ENCODE peak calls at places on chromosomes 1 and 21, in eight cellular contexts. One of them, this sample, is unnamed.

GRCh38 chr1:172770081-172770480 is 111.2 kb downstream of the FASLG start:
- DNase-seq in NCI-H524: no peak
- DNase-seq in KG1: no peak
- DNase-seq in stimulated activated CD4-positive, alpha-beta T cell treated with anti-CD3 and anti-CD28 coated beads, Interleukin-2, amount 100 ng/mL, for 48 hours: no peak
- DNase-seq in stimulated activated CD8-positive, alpha-beta memory T cell treated with anti-CD3 and anti-CD28 coated beads, Interleukin-4, amount 100 ng/mL, for 1 hour: no peak
- DNase-seq in cerebellum: no peak
- DNase-seq in hippocampal formation: no peak
- DNase-seq in fibroblast of villous mesenchyme: no peak
- DNase-seq in this sample: no peak

GRCh38 chr1:177800386-177801058 is 169.3 kb downstream of the SEC16B start:
- DNase-seq in stimulated activated CD8-positive, alpha-beta memory T cell treated with anti-CD3 and anti-CD28 coated beads, Interleukin-4, amount 100 ng/mL, for 1 hour: no peak
- DNase-seq in hippocampal formation: no peak
- DNase-seq in stimulated activated CD4-positive, alpha-beta T cell treated with anti-CD3 and anti-CD28 coated beads, Interleukin-2, amount 100 ng/mL, for 48 hours: no peak
- DNase-seq in NCI-H524: no peak
- DNase-seq in KG1: no peak
- DNase-seq in cerebellum: no peak
- DNase-seq in fibroblast of villous mesenchyme: no peak
- DNase-seq in this sample: peak; percentile 76

GRCh38 chr1:97820470-97821188 is 100.2 kb downstream of the DPYD start:
- DNase-seq in cerebellum: no peak
- DNase-seq in stimulated activated CD4-positive, alpha-beta T cell treated with anti-CD3 and anti-CD28 coated beads, Interleukin-2, amount 100 ng/mL, for 48 hours: no peak
- DNase-seq in KG1: peak; percentile 6
- DNase-seq in hippocampal formation: no peak
- DNase-seq in stimulated activated CD8-positive, alpha-beta memory T cell treated with anti-CD3 and anti-CD28 coated beads, Interleukin-4, amount 100 ng/mL, for 1 hour: no peak
- DNase-seq in NCI-H524: no peak
- DNase-seq in fibroblast of villous mesenchyme: peak; percentile 38
- DNase-seq in this sample: peak; percentile 48

GRCh38 chr1:48617227-48617626 is 145.2 kb upstream of the SPATA6 start:
- DNase-seq in hippocampal formation: no peak
- DNase-seq in stimulated activated CD8-positive, alpha-beta memory T cell treated with anti-CD3 and anti-CD28 coated beads, Interleukin-4, amount 100 ng/mL, for 1 hour: no peak
- DNase-seq in KG1: no peak
- DNase-seq in cerebellum: no peak
- DNase-seq in stimulated activated CD4-positive, alpha-beta T cell treated with anti-CD3 and anti-CD28 coated beads, Interleukin-2, amount 100 ng/mL, for 48 hours: no peak
- DNase-seq in NCI-H524: no peak
- DNase-seq in fibroblast of villous mesenchyme: peak; percentile 2
- DNase-seq in this sample: no peak

GRCh38 chr1:27102707-27103468 is 52.0 kb downstream of the SLC9A1 start:
- DNase-seq in fibroblast of villous mesenchyme: peak; percentile 49
- DNase-seq in KG1: peak; percentile 16
- DNase-seq in NCI-H524: peak; percentile 19
- DNase-seq in stimulated activated CD8-positive, alpha-beta memory T cell treated with anti-CD3 and anti-CD28 coated beads, Interleukin-4, amount 100 ng/mL, for 1 hour: peak; percentile 62
- DNase-seq in cerebellum: peak; percentile 84
- DNase-seq in stimulated activated CD4-positive, alpha-beta T cell treated with anti-CD3 and anti-CD28 coated beads, Interleukin-2, amount 100 ng/mL, for 48 hours: peak; percentile 89
- DNase-seq in hippocampal formation: peak; percentile 55
- DNase-seq in this sample: peak; percentile 60

GRCh38 chr1:185610954-185611353 is 123.2 kb upstream of the HMCN1 start:
- DNase-seq in NCI-H524: no peak
- DNase-seq in stimulated activated CD8-positive, alpha-beta memory T cell treated with anti-CD3 and anti-CD28 coated beads, Interleukin-4, amount 100 ng/mL, for 1 hour: no peak
- DNase-seq in fibroblast of villous mesenchyme: no peak
- DNase-seq in stimulated activated CD4-positive, alpha-beta T cell treated with anti-CD3 and anti-CD28 coated beads, Interleukin-2, amount 100 ng/mL, for 48 hours: no peak
- DNase-seq in cerebellum: no peak
- DNase-seq in hippocampal formation: no peak
- DNase-seq in KG1: no peak
- DNase-seq in this sample: no peak

GRCh38 chr1:172449585-172450523 is 6.0 kb upstream of the PIGC start:
- DNase-seq in KG1: peak; percentile 78
- DNase-seq in NCI-H524: peak; percentile 10
- DNase-seq in hippocampal formation: no peak
- DNase-seq in fibroblast of villous mesenchyme: peak; percentile 61
- DNase-seq in stimulated activated CD4-positive, alpha-beta T cell treated with anti-CD3 and anti-CD28 coated beads, Interleukin-2, amount 100 ng/mL, for 48 hours: peak; percentile 36
- DNase-seq in cerebellum: no peak
- DNase-seq in stimulated activated CD8-positive, alpha-beta memory T cell treated with anti-CD3 and anti-CD28 coated beads, Interleukin-4, amount 100 ng/mL, for 1 hour: no peak
- DNase-seq in this sample: peak; percentile 77

GRCh38 chr1:30749691-30750583 is 7.6 kb downstream of the LAPTM5 start:
- DNase-seq in KG1: no peak
- DNase-seq in NCI-H524: no peak
- DNase-seq in stimulated activated CD8-positive, alpha-beta memory T cell treated with anti-CD3 and anti-CD28 coated beads, Interleukin-4, amount 100 ng/mL, for 1 hour: peak; percentile 45
- DNase-seq in fibroblast of villous mesenchyme: no peak
- DNase-seq in hippocampal formation: no peak
- DNase-seq in stimulated activated CD4-positive, alpha-beta T cell treated with anti-CD3 and anti-CD28 coated beads, Interleukin-2, amount 100 ng/mL, for 48 hours: no peak
- DNase-seq in cerebellum: no peak
- DNase-seq in this sample: no peak

GRCh38 chr1:156581661-156582387 is 2.3 kb downstream of the TTC24 start:
- DNase-seq in KG1: no peak
- DNase-seq in cerebellum: no peak
- DNase-seq in stimulated activated CD4-positive, alpha-beta T cell treated with anti-CD3 and anti-CD28 coated beads, Interleukin-2, amount 100 ng/mL, for 48 hours: no peak
- DNase-seq in NCI-H524: no peak
- DNase-seq in stimulated activated CD8-positive, alpha-beta memory T cell treated with anti-CD3 and anti-CD28 coated beads, Interleukin-4, amount 100 ng/mL, for 1 hour: peak; percentile 17
- DNase-seq in hippocampal formation: no peak
- DNase-seq in fibroblast of villous mesenchyme: no peak
- DNase-seq in this sample: no peak

GRCh38 chr1:16967095-16967567 is 13.3 kb downstream of the MFAP2 start:
- DNase-seq in KG1: no peak
- DNase-seq in cerebellum: no peak
- DNase-seq in hippocampal formation: peak; percentile 26
- DNase-seq in stimulated activated CD4-positive, alpha-beta T cell treated with anti-CD3 and anti-CD28 coated beads, Interleukin-2, amount 100 ng/mL, for 48 hours: no peak
- DNase-seq in fibroblast of villous mesenchyme: peak; percentile 85
- DNase-seq in stimulated activated CD8-positive, alpha-beta memory T cell treated with anti-CD3 and anti-CD28 coated beads, Interleukin-4, amount 100 ng/mL, for 1 hour: no peak
- DNase-seq in NCI-H524: no peak
- DNase-seq in this sample: no peak

GRCh38 chr1:204263240-204263848 is 49.6 kb upstream of the GOLT1A start:
- DNase-seq in fibroblast of villous mesenchyme: no peak
- DNase-seq in KG1: no peak
- DNase-seq in hippocampal formation: no peak
- DNase-seq in stimulated activated CD4-positive, alpha-beta T cell treated with anti-CD3 and anti-CD28 coated beads, Interleukin-2, amount 100 ng/mL, for 48 hours: no peak
- DNase-seq in stimulated activated CD8-positive, alpha-beta memory T cell treated with anti-CD3 and anti-CD28 coated beads, Interleukin-4, amount 100 ng/mL, for 1 hour: no peak
- DNase-seq in NCI-H524: no peak
- DNase-seq in cerebellum: peak; percentile 50
- DNase-seq in this sample: no peak

GRCh38 chr1:231162970-231163830 is 1.3 kb downstream of the TRIM67 start:
- DNase-seq in KG1: no peak
- DNase-seq in stimulated activated CD8-positive, alpha-beta memory T cell treated with anti-CD3 and anti-CD28 coated beads, Interleukin-4, amount 100 ng/mL, for 1 hour: no peak
- DNase-seq in hippocampal formation: no peak
- DNase-seq in stimulated activated CD4-positive, alpha-beta T cell treated with anti-CD3 and anti-CD28 coated beads, Interleukin-2, amount 100 ng/mL, for 48 hours: no peak
- DNase-seq in NCI-H524: peak; percentile 11
- DNase-seq in fibroblast of villous mesenchyme: no peak
- DNase-seq in cerebellum: no peak
- DNase-seq in this sample: no peak

GRCh38 chr1:36728846-36729245 is 246.1 kb upstream of the CSF3R start:
- DNase-seq in stimulated activated CD8-positive, alpha-beta memory T cell treated with anti-CD3 and anti-CD28 coated beads, Interleukin-4, amount 100 ng/mL, for 1 hour: no peak
- DNase-seq in stimulated activated CD4-positive, alpha-beta T cell treated with anti-CD3 and anti-CD28 coated beads, Interleukin-2, amount 100 ng/mL, for 48 hours: no peak
- DNase-seq in KG1: no peak
- DNase-seq in fibroblast of villous mesenchyme: no peak
- DNase-seq in NCI-H524: no peak
- DNase-seq in cerebellum: no peak
- DNase-seq in hippocampal formation: no peak
- DNase-seq in this sample: no peak

GRCh38 chr1:245971711-245972085 is 535.4 kb downstream of the SMYD3 start:
- DNase-seq in stimulated activated CD8-positive, alpha-beta memory T cell treated with anti-CD3 and anti-CD28 coated beads, Interleukin-4, amount 100 ng/mL, for 1 hour: no peak
- DNase-seq in NCI-H524: no peak
- DNase-seq in KG1: no peak
- DNase-seq in cerebellum: no peak
- DNase-seq in stimulated activated CD4-positive, alpha-beta T cell treated with anti-CD3 and anti-CD28 coated beads, Interleukin-2, amount 100 ng/mL, for 48 hours: no peak
- DNase-seq in fibroblast of villous mesenchyme: peak; percentile 48
- DNase-seq in hippocampal formation: no peak
- DNase-seq in this sample: no peak

GRCh38 chr1:151237678-151238466 is 16.7 kb upstream of the PSMD4 start:
- DNase-seq in NCI-H524: no peak
- DNase-seq in stimulated activated CD8-positive, alpha-beta memory T cell treated with anti-CD3 and anti-CD28 coated beads, Interleukin-4, amount 100 ng/mL, for 1 hour: no peak
- DNase-seq in cerebellum: no peak
- DNase-seq in stimulated activated CD4-positive, alpha-beta T cell treated with anti-CD3 and anti-CD28 coated beads, Interleukin-2, amount 100 ng/mL, for 48 hours: no peak
- DNase-seq in fibroblast of villous mesenchyme: no peak
- DNase-seq in KG1: no peak
- DNase-seq in hippocampal formation: no peak
- DNase-seq in this sample: no peak

GRCh38 chr1:161506336-161507223 is 1.3 kb downstream of the FCGR2A start:
- DNase-seq in stimulated activated CD4-positive, alpha-beta T cell treated with anti-CD3 and anti-CD28 coated beads, Interleukin-2, amount 100 ng/mL, for 48 hours: no peak
- DNase-seq in cerebellum: no peak
- DNase-seq in stimulated activated CD8-positive, alpha-beta memory T cell treated with anti-CD3 and anti-CD28 coated beads, Interleukin-4, amount 100 ng/mL, for 1 hour: no peak
- DNase-seq in KG1: peak; percentile 24
- DNase-seq in hippocampal formation: no peak
- DNase-seq in NCI-H524: no peak
- DNase-seq in fibroblast of villous mesenchyme: peak; percentile 51
- DNase-seq in this sample: no peak

GRCh38 chr1:12438349-12438924 is 179.6 kb downstream of the DHRS3 start:
- DNase-seq in fibroblast of villous mesenchyme: no peak
- DNase-seq in cerebellum: no peak
- DNase-seq in stimulated activated CD4-positive, alpha-beta T cell treated with anti-CD3 and anti-CD28 coated beads, Interleukin-2, amount 100 ng/mL, for 48 hours: no peak
- DNase-seq in stimulated activated CD8-positive, alpha-beta memory T cell treated with anti-CD3 and anti-CD28 coated beads, Interleukin-4, amount 100 ng/mL, for 1 hour: no peak
- DNase-seq in hippocampal formation: no peak
- DNase-seq in KG1: no peak
- DNase-seq in NCI-H524: no peak
- DNase-seq in this sample: no peak

GRCh38 chr1:229842302-229843255 is 216.5 kb downstream of the URB2 start:
- DNase-seq in hippocampal formation: no peak
- DNase-seq in stimulated activated CD4-positive, alpha-beta T cell treated with anti-CD3 and anti-CD28 coated beads, Interleukin-2, amount 100 ng/mL, for 48 hours: no peak
- DNase-seq in KG1: no peak
- DNase-seq in NCI-H524: no peak
- DNase-seq in stimulated activated CD8-positive, alpha-beta memory T cell treated with anti-CD3 and anti-CD28 coated beads, Interleukin-4, amount 100 ng/mL, for 1 hour: no peak
- DNase-seq in fibroblast of villous mesenchyme: peak; percentile 13
- DNase-seq in cerebellum: no peak
- DNase-seq in this sample: no peak

GRCh38 chr1:156534424-156535060 is 34.0 kb upstream of the MEF2D start:
- DNase-seq in NCI-H524: no peak
- DNase-seq in KG1: no peak
- DNase-seq in hippocampal formation: no peak
- DNase-seq in fibroblast of villous mesenchyme: no peak
- DNase-seq in cerebellum: no peak
- DNase-seq in stimulated activated CD4-positive, alpha-beta T cell treated with anti-CD3 and anti-CD28 coated beads, Interleukin-2, amount 100 ng/mL, for 48 hours: no peak
- DNase-seq in stimulated activated CD8-positive, alpha-beta memory T cell treated with anti-CD3 and anti-CD28 coated beads, Interleukin-4, amount 100 ng/mL, for 1 hour: no peak
- DNase-seq in this sample: no peak

GRCh38 chr1:180948846-180949615 is 36.3 kb downstream of the KIAA1614 start:
- DNase-seq in stimulated activated CD8-positive, alpha-beta memory T cell treated with anti-CD3 and anti-CD28 coated beads, Interleukin-4, amount 100 ng/mL, for 1 hour: no peak
- DNase-seq in hippocampal formation: no peak
- DNase-seq in stimulated activated CD4-positive, alpha-beta T cell treated with anti-CD3 and anti-CD28 coated beads, Interleukin-2, amount 100 ng/mL, for 48 hours: no peak
- DNase-seq in KG1: no peak
- DNase-seq in NCI-H524: no peak
- DNase-seq in cerebellum: no peak
- DNase-seq in fibroblast of villous mesenchyme: no peak
- DNase-seq in this sample: no peak

GRCh38 chr1:104468282-104468681 is 718.6 kb downstream of the AMY1C start:
- DNase-seq in stimulated activated CD4-positive, alpha-beta T cell treated with anti-CD3 and anti-CD28 coated beads, Interleukin-2, amount 100 ng/mL, for 48 hours: no peak
- DNase-seq in stimulated activated CD8-positive, alpha-beta memory T cell treated with anti-CD3 and anti-CD28 coated beads, Interleukin-4, amount 100 ng/mL, for 1 hour: no peak
- DNase-seq in NCI-H524: no peak
- DNase-seq in cerebellum: no peak
- DNase-seq in hippocampal formation: no peak
- DNase-seq in fibroblast of villous mesenchyme: no peak
- DNase-seq in KG1: peak; percentile 7
- DNase-seq in this sample: no peak

GRCh38 chr1:44714944-44715571 is 15.9 kb downstream of the RNU5D-1 start:
- DNase-seq in hippocampal formation: peak; percentile 73
- DNase-seq in stimulated activated CD4-positive, alpha-beta T cell treated with anti-CD3 and anti-CD28 coated beads, Interleukin-2, amount 100 ng/mL, for 48 hours: peak; percentile 60
- DNase-seq in cerebellum: peak; percentile 79
- DNase-seq in KG1: peak; percentile 64
- DNase-seq in fibroblast of villous mesenchyme: peak; percentile 76
- DNase-seq in NCI-H524: peak; percentile 29
- DNase-seq in stimulated activated CD8-positive, alpha-beta memory T cell treated with anti-CD3 and anti-CD28 coated beads, Interleukin-4, amount 100 ng/mL, for 1 hour: peak; percentile 29
- DNase-seq in this sample: peak; percentile 76

GRCh38 chr1:177305040-177306018 is 134.6 kb downstream of the BRINP2 start:
- DNase-seq in KG1: no peak
- DNase-seq in hippocampal formation: peak; percentile 57
- DNase-seq in cerebellum: no peak
- DNase-seq in stimulated activated CD8-positive, alpha-beta memory T cell treated with anti-CD3 and anti-CD28 coated beads, Interleukin-4, amount 100 ng/mL, for 1 hour: no peak
- DNase-seq in fibroblast of villous mesenchyme: no peak
- DNase-seq in stimulated activated CD4-positive, alpha-beta T cell treated with anti-CD3 and anti-CD28 coated beads, Interleukin-2, amount 100 ng/mL, for 48 hours: no peak
- DNase-seq in NCI-H524: no peak
- DNase-seq in this sample: no peak

GRCh38 chr1:15938628-15939161 is 37.2 kb downstream of the ZBTB17 start:
- DNase-seq in fibroblast of villous mesenchyme: no peak
- DNase-seq in cerebellum: no peak
- DNase-seq in hippocampal formation: no peak
- DNase-seq in KG1: no peak
- DNase-seq in NCI-H524: no peak
- DNase-seq in stimulated activated CD4-positive, alpha-beta T cell treated with anti-CD3 and anti-CD28 coated beads, Interleukin-2, amount 100 ng/mL, for 48 hours: no peak
- DNase-seq in stimulated activated CD8-positive, alpha-beta memory T cell treated with anti-CD3 and anti-CD28 coated beads, Interleukin-4, amount 100 ng/mL, for 1 hour: no peak
- DNase-seq in this sample: no peak

GRCh38 chr1:94621392-94621791 is 79.8 kb upstream of the F3 start:
- DNase-seq in cerebellum: no peak
- DNase-seq in NCI-H524: no peak
- DNase-seq in KG1: no peak
- DNase-seq in stimulated activated CD4-positive, alpha-beta T cell treated with anti-CD3 and anti-CD28 coated beads, Interleukin-2, amount 100 ng/mL, for 48 hours: no peak
- DNase-seq in hippocampal formation: no peak
- DNase-seq in fibroblast of villous mesenchyme: peak; percentile 48
- DNase-seq in stimulated activated CD8-positive, alpha-beta memory T cell treated with anti-CD3 and anti-CD28 coated beads, Interleukin-4, amount 100 ng/mL, for 1 hour: no peak
- DNase-seq in this sample: peak; percentile 97

GRCh38 chr21:32597205-32597604 is 11.9 kb upstream of the TCP10L start:
- DNase-seq in hippocampal formation: no peak
- DNase-seq in cerebellum: no peak
- DNase-seq in fibroblast of villous mesenchyme: peak; percentile 60
- DNase-seq in stimulated activated CD4-positive, alpha-beta T cell treated with anti-CD3 and anti-CD28 coated beads, Interleukin-2, amount 100 ng/mL, for 48 hours: no peak
- DNase-seq in stimulated activated CD8-positive, alpha-beta memory T cell treated with anti-CD3 and anti-CD28 coated beads, Interleukin-4, amount 100 ng/mL, for 1 hour: no peak
- DNase-seq in NCI-H524: no peak
- DNase-seq in KG1: no peak
- DNase-seq in this sample: peak; percentile 98

GRCh38 chr1:204493145-204493881 is 1.3 kb downstream of the PIK3C2B start:
- DNase-seq in stimulated activated CD4-positive, alpha-beta T cell treated with anti-CD3 and anti-CD28 coated beads, Interleukin-2, amount 100 ng/mL, for 48 hours: no peak
- DNase-seq in cerebellum: no peak
- DNase-seq in fibroblast of villous mesenchyme: peak; percentile 80
- DNase-seq in NCI-H524: no peak
- DNase-seq in KG1: no peak
- DNase-seq in stimulated activated CD8-positive, alpha-beta memory T cell treated with anti-CD3 and anti-CD28 coated beads, Interleukin-4, amount 100 ng/mL, for 1 hour: no peak
- DNase-seq in hippocampal formation: no peak
- DNase-seq in this sample: peak; percentile 42

GRCh38 chr1:1001057-1001630 is 1.2 kb upstream of the HES4 start:
- DNase-seq in stimulated activated CD8-positive, alpha-beta memory T cell treated with anti-CD3 and anti-CD28 coated beads, Interleukin-4, amount 100 ng/mL, for 1 hour: no peak
- DNase-seq in stimulated activated CD4-positive, alpha-beta T cell treated with anti-CD3 and anti-CD28 coated beads, Interleukin-2, amount 100 ng/mL, for 48 hours: no peak
- DNase-seq in KG1: no peak
- DNase-seq in NCI-H524: no peak
- DNase-seq in hippocampal formation: no peak
- DNase-seq in fibroblast of villous mesenchyme: no peak
- DNase-seq in cerebellum: no peak
- DNase-seq in this sample: no peak

GRCh38 chr1:201760516-201760915 is 68.4 kb upstream of the IPO9 start:
- DNase-seq in KG1: no peak
- DNase-seq in NCI-H524: no peak
- DNase-seq in hippocampal formation: no peak
- DNase-seq in stimulated activated CD4-positive, alpha-beta T cell treated with anti-CD3 and anti-CD28 coated beads, Interleukin-2, amount 100 ng/mL, for 48 hours: no peak
- DNase-seq in fibroblast of villous mesenchyme: peak; percentile 74
- DNase-seq in cerebellum: no peak
- DNase-seq in stimulated activated CD8-positive, alpha-beta memory T cell treated with anti-CD3 and anti-CD28 coated beads, Interleukin-4, amount 100 ng/mL, for 1 hour: no peak
- DNase-seq in this sample: no peak

GRCh38 chr1:53957231-53957818 is 11.2 kb downstream of the LRRC42 start:
- DNase-seq in stimulated activated CD4-positive, alpha-beta T cell treated with anti-CD3 and anti-CD28 coated beads, Interleukin-2, amount 100 ng/mL, for 48 hours: no peak
- DNase-seq in cerebellum: no peak
- DNase-seq in NCI-H524: no peak
- DNase-seq in fibroblast of villous mesenchyme: peak; percentile 90
- DNase-seq in hippocampal formation: no peak
- DNase-seq in KG1: no peak
- DNase-seq in stimulated activated CD8-positive, alpha-beta memory T cell treated with anti-CD3 and anti-CD28 coated beads, Interleukin-4, amount 100 ng/mL, for 1 hour: no peak
- DNase-seq in this sample: peak; percentile 87

GRCh38 chr1:203733009-203733863 is 31.7 kb upstream of the LAX1 start:
- DNase-seq in fibroblast of villous mesenchyme: no peak
- DNase-seq in KG1: no peak
- DNase-seq in stimulated activated CD4-positive, alpha-beta T cell treated with anti-CD3 and anti-CD28 coated beads, Interleukin-2, amount 100 ng/mL, for 48 hours: no peak
- DNase-seq in hippocampal formation: no peak
- DNase-seq in stimulated activated CD8-positive, alpha-beta memory T cell treated with anti-CD3 and anti-CD28 coated beads, Interleukin-4, amount 100 ng/mL, for 1 hour: no peak
- DNase-seq in cerebellum: no peak
- DNase-seq in NCI-H524: no peak
- DNase-seq in this sample: no peak

GRCh38 chr1:201214886-201215285 is 24.3 kb downstream of the IGFN1 start:
- DNase-seq in cerebellum: no peak
- DNase-seq in NCI-H524: no peak
- DNase-seq in stimulated activated CD4-positive, alpha-beta T cell treated with anti-CD3 and anti-CD28 coated beads, Interleukin-2, amount 100 ng/mL, for 48 hours: no peak
- DNase-seq in KG1: no peak
- DNase-seq in stimulated activated CD8-positive, alpha-beta memory T cell treated with anti-CD3 and anti-CD28 coated beads, Interleukin-4, amount 100 ng/mL, for 1 hour: no peak
- DNase-seq in hippocampal formation: no peak
- DNase-seq in fibroblast of villous mesenchyme: no peak
- DNase-seq in this sample: no peak

GRCh38 chr1:27979151-27979858 is 19.5 kb downstream of the XKR8 start:
- DNase-seq in stimulated activated CD4-positive, alpha-beta T cell treated with anti-CD3 and anti-CD28 coated beads, Interleukin-2, amount 100 ng/mL, for 48 hours: no peak
- DNase-seq in fibroblast of villous mesenchyme: peak; percentile 86
- DNase-seq in stimulated activated CD8-positive, alpha-beta memory T cell treated with anti-CD3 and anti-CD28 coated beads, Interleukin-4, amount 100 ng/mL, for 1 hour: no peak
- DNase-seq in cerebellum: peak; percentile 41
- DNase-seq in KG1: no peak
- DNase-seq in NCI-H524: no peak
- DNase-seq in hippocampal formation: no peak
- DNase-seq in this sample: peak; percentile 65

GRCh38 chr1:85936057-85936456 is 220.5 kb downstream of the COL24A1 start:
- DNase-seq in hippocampal formation: no peak
- DNase-seq in cerebellum: no peak
- DNase-seq in NCI-H524: no peak
- DNase-seq in KG1: no peak
- DNase-seq in stimulated activated CD4-positive, alpha-beta T cell treated with anti-CD3 and anti-CD28 coated beads, Interleukin-2, amount 100 ng/mL, for 48 hours: no peak
- DNase-seq in stimulated activated CD8-positive, alpha-beta memory T cell treated with anti-CD3 and anti-CD28 coated beads, Interleukin-4, amount 100 ng/mL, for 1 hour: no peak
- DNase-seq in fibroblast of villous mesenchyme: no peak
- DNase-seq in this sample: no peak